ENCODE peak calls at places on chromosomes 2 and 18, in seven cellular contexts. W is H9; H is CD4-positive, alpha-beta memory T cell; I is mesendoderm; X is effector memory CD4-positive, alpha-beta T cell; G is CD8-positive, alpha-beta T cell; P is lower lobe of right lung. L is an unnamed sample.
A peak's percentile ranks its signal among the peaks of the same experiment; 100 is the strongest.

GRCh38 chr2:216298719-216299118 is 73.6 kb downstream of the MARCHF4 start:
- DNase-seq in W (no peak), H (no peak), I (no peak), X (no peak), G (no peak), P (no peak), L (no peak)

GRCh38 chr18:3886575-3887322 is 436.8 kb downstream of the TGIF1 start:
- DNase-seq in W (no peak), H (no peak), I (peak; percentile 35), X (no peak), G (no peak), P (no peak), L (no peak)

GRCh38 chr18:68041327-68041726 is 524.8 kb upstream of the DSEL start:
- DNase-seq in W (no peak), H (no peak), I (peak; percentile 7), X (no peak), G (no peak), P (no peak), L (no peak)

GRCh38 chr2:71063216-71063615 is 5.2 kb upstream of the NAGK start:
- DNase-seq in W (no peak), H (no peak), I (no peak), X (no peak), G (no peak), P (no peak), L (no peak)

GRCh38 chr2:133266075-133266925 is 302.0 kb downstream of the NCKAP5 start:
- DNase-seq in W (peak; percentile 82), H (no peak), I (peak; percentile 87), X (no peak), G (no peak), P (no peak), L (no peak)

GRCh38 chr2:236170678-236171212 is 2.6 kb upstream of the GBX2 start:
- DNase-seq in W (no peak), H (no peak), I (peak; percentile 38), X (no peak), G (no peak), P (no peak), L (no peak)

GRCh38 chr2:220353897-220354296 is 726.5 kb downstream of the SLC4A3 start:
- DNase-seq in W (no peak), H (no peak), I (peak; percentile 30), X (no peak), G (no peak), P (no peak), L (no peak)

GRCh38 chr2:19214682-19215391 is 143.6 kb downstream of the OSR1 start:
- DNase-seq in W (no peak), H (no peak), I (no peak), X (no peak), G (no peak), P (no peak), L (no peak)

GRCh38 chr18:78168526-78168925 is 811.1 kb upstream of the SALL3 start:
- DNase-seq in W (no peak), H (no peak), I (no peak), X (no peak), G (no peak), P (no peak), L (no peak)

GRCh38 chr18:44638811-44639210 is 41.9 kb upstream of the SETBP1 start:
- DNase-seq in W (no peak), H (no peak), I (no peak), X (no peak), G (no peak), P (no peak), L (no peak)

GRCh38 chr2:60939622-60940021 is 58.2 kb downstream of the REL start:
- DNase-seq in W (no peak), H (no peak), I (no peak), X (no peak), G (no peak), P (no peak), L (no peak)

GRCh38 chr2:144143294-144144092 is 376.4 kb downstream of the ZEB2 start:
- DNase-seq in W (no peak), H (no peak), I (no peak), X (no peak), G (no peak), P (no peak), L (no peak)

GRCh38 chr18:42976869-42977268 is 138.6 kb downstream of the RIT2 start:
- DNase-seq in W (no peak), H (no peak), I (peak; percentile 35), X (no peak), G (no peak), P (no peak), L (no peak)

GRCh38 chr2:159982270-159982669 is 80.1 kb downstream of the PLA2R1 start:
- DNase-seq in W (no peak), H (no peak), I (peak; percentile 91), X (no peak), G (no peak), P (no peak), L (no peak)

GRCh38 chr2:38704664-38705063 is 38.8 kb downstream of the GALM start:
- DNase-seq in W (no peak), H (no peak), I (no peak), X (no peak), G (no peak), P (no peak), L (no peak)

GRCh38 chr18:64271264-64271663 is 122.4 kb upstream of the LINC00305 start:
- DNase-seq in W (no peak), H (no peak), I (no peak), X (no peak), G (no peak), P (no peak), L (no peak)

DNA sequence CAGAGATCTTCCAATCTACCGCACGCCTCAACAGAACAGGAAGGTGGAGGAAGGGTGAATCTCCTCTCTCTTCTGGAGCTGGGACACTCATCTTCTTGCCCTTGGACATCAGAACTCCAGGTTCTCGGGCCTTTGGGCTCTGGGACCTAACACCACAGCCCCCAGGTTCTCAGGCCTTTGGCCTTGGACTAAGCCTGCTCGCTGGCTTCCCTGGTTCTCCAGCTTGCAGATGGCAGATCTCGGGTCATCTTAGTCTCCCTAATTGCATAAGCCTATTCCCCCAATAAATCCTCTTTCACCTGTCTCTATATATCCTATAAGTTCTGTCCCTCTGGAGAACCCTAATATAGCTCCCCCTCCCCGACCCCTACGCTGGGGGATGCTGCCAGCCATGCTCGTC is 14.8 kb downstream of the HS6ST1 start:
- DNase-seq in W (no peak), H (no peak), I (no peak), X (no peak), G (no peak), P (no peak), L (no peak)
- H3K4me1 ChIP-seq in W (peaks cover 4% of the 10 kb centered on the region), H (no peaks in the 10 kb centered on the region), I (peaks cover 11% of the 10 kb centered on the region), X (no peaks in the 10 kb centered on the region), G (no peaks in the 10 kb centered on the region), P (peaks cover 77% of the 10 kb centered on the region), L (no peaks in the 10 kb centered on the region)

GRCh38 chr2:9951522-9952285 is at the start of gene GRHL1:
- DNase-seq in W (peak; percentile 91), H (peak; percentile 85), I (peak; percentile 94), X (peak; percentile 82), G (peak; percentile 90), P (peak; percentile 93), L (peak; percentile 83)
- H3K27ac ChIP-seq in W (no peak within 1 kb of the TSS), H (peak within 1 kb of the TSS; percentile 51), I (no peak within 1 kb of the TSS), X (no peak within 1 kb of the TSS), G (no peak within 1 kb of the TSS), P (peak within 1 kb of the TSS; percentile 67), L (peak within 1 kb of the TSS; percentile 63)

GRCh38 chr18:13455470-13455869 is 236.9 kb downstream of the LDLRAD4 start:
- DNase-seq in W (no peak), H (no peak), I (no peak), X (no peak), G (no peak), P (no peak), L (no peak)
- H3K4me1 ChIP-seq in W (peaks cover 11% of the 10 kb centered on the region), H (peaks cover 21% of the 10 kb centered on the region), I (peaks cover 16% of the 10 kb centered on the region), X (peaks cover 15% of the 10 kb centered on the region), G (peaks cover 16% of the 10 kb centered on the region), P (peaks cover 17% of the 10 kb centered on the region), L (peaks cover 12% of the 10 kb centered on the region)

DNA sequence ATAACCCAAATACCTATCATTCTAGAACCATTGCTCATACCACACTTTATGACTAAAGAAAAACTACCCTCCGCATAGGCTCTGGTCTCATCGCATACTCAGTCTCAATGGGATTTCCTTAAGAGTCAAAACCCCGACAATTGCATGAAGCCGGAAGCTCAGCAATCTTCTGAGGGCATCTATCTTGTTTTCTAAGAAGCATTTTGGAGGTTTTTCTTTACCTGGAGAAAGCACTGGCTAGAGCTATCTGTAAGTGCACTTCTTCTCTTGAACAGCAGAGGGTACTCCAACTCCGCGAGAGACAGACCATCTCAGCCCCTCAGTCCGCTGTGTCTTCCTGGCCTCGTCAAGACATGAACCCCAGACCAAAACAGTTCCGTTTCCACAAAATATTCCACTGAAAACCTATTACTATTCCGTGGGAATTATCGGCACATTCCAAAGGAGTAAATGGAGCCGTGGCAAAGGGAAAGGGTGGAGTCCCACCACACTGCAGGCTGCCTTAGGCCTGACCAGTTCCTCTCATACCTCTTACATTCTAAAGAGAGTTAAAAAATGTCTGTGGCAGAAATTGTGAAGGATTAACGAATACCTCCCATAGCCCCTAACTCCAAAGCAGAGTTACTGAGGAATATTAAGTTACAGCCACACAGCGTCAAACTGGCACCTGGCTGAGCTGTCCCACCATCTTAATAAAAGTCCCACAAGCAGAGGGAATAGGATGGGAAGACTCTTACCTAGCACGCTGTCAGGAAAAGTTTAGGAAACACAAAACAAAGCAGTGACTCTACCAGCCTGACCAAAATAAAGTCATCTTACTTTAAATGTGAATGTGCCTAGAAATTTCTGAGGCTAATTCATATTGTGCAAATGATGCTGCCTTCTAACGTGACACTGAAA is 325.6 kb upstream of the VRK2 start:
- DNase-seq in W (peak; percentile 71), H (no peak), I (peak; percentile 87), X (no peak), G (peak; percentile 24), P (no peak), L (no peak)
- H3K27ac ChIP-seq in W (no peak overlapping the region), H (no peak overlapping the region), I (no peak overlapping the region), X (no peak overlapping the region), G (no peak overlapping the region), P (no peak overlapping the region), L (no peak overlapping the region)